ENCODE peak calls at places on chromosomes 16 and 17, in four cellular contexts. Q is activated T-cell treated with anti-CD3 and anti-CD28 coated beads, Interleukin-2, amount 50 U/mL, for 4 hours; E is activated T-helper 17 cell treated with anti-CD3 and anti-CD28 coated beads, Interleukin-2, amount 50 U/mL, for 72 hours; P is left lung. B is an unnamed sample.

GRCh38 chr17:81188491-81188840 is 22.4 kb upstream of the AATK start:
- ATAC-seq in P (no peak), E (no peak), Q (no peak), B (no peak)

GRCh38 chr16:30853758-30854157 is 40.1 kb downstream of the BCL7C start:
- ATAC-seq in P (no peak), Q (no peak), E (no peak), B (no peak)

GRCh38 chr16:982152-983043 is 828 bp downstream of the SOX8 start:
- ATAC-seq in E (peak), Q (peak), P (no peak), B (no peak)

GRCh38 chr17:82120148-82120547 is 22.1 kb upstream of the FASN start:
- ATAC-seq in Q (peak), E (peak), P (no peak), B (no peak)

GRCh38 chr17:48412841-48413240 is 17.2 kb downstream of the SKAP1 start:
- ATAC-seq in P (no peak), E (peak), Q (peak), B (no peak)

GRCh38 chr17:34883106-34884000 is 77.9 kb downstream of the CCT6B start:
- ATAC-seq in Q (no peak), E (no peak), P (no peak), B (no peak)

GRCh38 chr17:57531648-57532486 is 213.2 kb downstream of the CCDC182 start:
- ATAC-seq in P (no peak), Q (peak), E (no peak), B (no peak)

GRCh38 chr16:55302635-55303034 is 21.4 kb upstream of the IRX6 start:
- ATAC-seq in Q (no peak), P (no peak), E (no peak), B (no peak)

GRCh38 chr16:678209-678857 is 1.9 kb upstream of the STUB1 start:
- ATAC-seq in P (no peak), Q (no peak), E (no peak), B (no peak)

GRCh38 chr16:46748775-46749705 is 896 bp upstream of the MYLK3 start:
- ATAC-seq in P (peak), Q (no peak), E (no peak), B (peak)

GRCh38 chr17:66975188-66975587 is 10.7 kb downstream of the CACNG4 start:
- ATAC-seq in E (no peak), P (no peak), Q (no peak), B (no peak)

GRCh38 chr17:40304464-40304863 is 4.5 kb upstream of the RARA start:
- ATAC-seq in E (no peak), P (peak), Q (no peak), B (no peak)

GRCh38 chr16:49786926-49787557 is 68.9 kb downstream of the ZNF423 start:
- ATAC-seq in P (no peak), E (no peak), Q (no peak), B (no peak)

GRCh38 chr16:12111223-12111622 is 134.7 kb downstream of the SNX29 start:
- ATAC-seq in P (no peak), E (no peak), Q (no peak), B (no peak)

GRCh38 chr17:81680150-81680549 is 3.4 kb downstream of the ARL16 start:
- ATAC-seq in P (no peak), E (no peak), Q (no peak), B (no peak)

GRCh38 chr17:75688209-75688771 is 21.2 kb downstream of the SAP30BP start:
- ATAC-seq in Q (peak), P (peak), E (no peak), B (no peak)

GRCh38 chr17:15263206-15263579 is 1.9 kb downstream of the PMP22 start:
- ATAC-seq in Q (no peak), P (peak), E (no peak), B (no peak)

GRCh38 chr16:77298638-77299360 is 99.6 kb downstream of the SYCE1L start:
- ATAC-seq in P (peak), E (no peak), Q (no peak), B (no peak)

GRCh38 chr16:75309899-75310430 is 58.5 kb upstream of the BCAR1 start:
- ATAC-seq in Q (no peak), E (no peak), P (no peak), B (no peak)

B was measured in stimulated activated memory B cell treated with anti-CD40 and anti-IgM and Interleukin-4, amounts not matched to agents 10 μg/mL and 1 μg/mL and 100 μg/mL, for 72 hours.